ENCODE peak calls at places on chromosomes 2 and 18, in nine cellular contexts. T, I, D, O, A, E, X, V and S are unnamed samples.

GRCh38 chr2:52498062-52498750 is 1269.4 kb upstream of the CHAC2 start:
- DNase-seq in X (no peak), I (no peak), A (no peak), E (no peak), T (no peak), D (no peak), O (no peak), V (no peak), S (no peak)

GRCh38 chr2:47016172-47016913 is 100.7 kb upstream of the MCFD2 start:
- DNase-seq in E (peak), X (no peak), D (no peak), I (no peak), A (no peak), T (no peak), O (peak), V (no peak), S (no peak)

GRCh38 chr2:10233131-10234012 is 69.3 kb upstream of the HPCAL1 start:
- DNase-seq in T (no peak), I (no peak), O (no peak), A (no peak), E (no peak), V (no peak), D (no peak), X (no peak), S (no peak)

GRCh38 chr2:181457121-181457740 is at the start of gene ITGA4:
- DNase-seq in O (no peak), I (peak), E (peak), A (peak), V (no peak), X (no peak), D (peak), T (peak), S (peak)

GRCh38 chr2:145887915-145888314 is 1368.0 kb upstream of the ZEB2 start:
- DNase-seq in T (no peak), X (no peak), I (no peak), A (no peak), O (no peak), D (no peak), V (no peak), E (no peak), S (no peak)

GRCh38 chr18:78895207-78896001 is 84.2 kb upstream of the SALL3 start:
- DNase-seq in X (no peak), A (no peak), D (no peak), E (no peak), V (no peak), O (no peak), T (no peak), I (no peak), S (peak)

GRCh38 chr18:34932363-34932762 is 108.8 kb upstream of the MAPRE2 start:
- DNase-seq in E (no peak), X (no peak), I (no peak), O (no peak), D (no peak), A (no peak), T (no peak), V (no peak), S (no peak)

GRCh38 chr2:44753552-44754285 is 187.8 kb upstream of the SIX3 start:
- DNase-seq in A (no peak), O (peak), I (no peak), D (no peak), E (no peak), V (no peak), X (no peak), T (no peak), S (no peak)

GRCh38 chr18:62963522-62963921 is 248.2 kb downstream of the PHLPP1 start:
- DNase-seq in D (no peak), O (no peak), E (no peak), V (no peak), I (no peak), T (no peak), X (no peak), A (no peak), S (no peak)

GRCh38 chr2:96249654-96250053 is 16.1 kb downstream of the TMEM127 start:
- DNase-seq in I (no peak), O (no peak), E (no peak), D (no peak), T (no peak), V (no peak), A (no peak), X (no peak), S (no peak)

GRCh38 chr2:174711206-174711605 is 53.1 kb downstream of the CHRNA1 start:
- DNase-seq in X (no peak), D (no peak), T (no peak), I (no peak), E (no peak), A (no peak), O (peak), V (no peak), S (no peak)

GRCh38 chr2:158486150-158486969 is 29.6 kb downstream of the PKP4 start:
- DNase-seq in I (no peak), T (no peak), V (no peak), O (no peak), E (no peak), A (no peak), X (no peak), D (no peak), S (no peak)

GRCh38 chr2:13021470-13021957 is 304.8 kb downstream of the TRIB2 start:
- DNase-seq in D (no peak), T (no peak), V (no peak), E (no peak), A (no peak), O (no peak), X (no peak), I (no peak), S (no peak)

GRCh38 chr2:237627463-237628321 is at the start of gene LRRFIP1:
- DNase-seq in X (no peak), E (peak), A (no peak), I (peak), V (no peak), T (no peak), O (no peak), D (no peak), S (no peak)

GRCh38 chr18:57063601-57064000 is 83.3 kb upstream of the BOD1L2 start:
- DNase-seq in T (no peak), D (no peak), O (no peak), X (no peak), E (no peak), I (no peak), A (no peak), V (no peak), S (no peak)

GRCh38 chr18:49819768-49820662 is 6.7 kb upstream of the ACAA2 start:
- DNase-seq in D (peak), O (no peak), V (no peak), X (no peak), E (peak), T (no peak), A (no peak), I (no peak), S (no peak)

GRCh38 chr2:241612156-241613017 is 24.6 kb downstream of the THAP4 start:
- DNase-seq in I (no peak), D (no peak), O (no peak), V (no peak), T (no peak), E (no peak), X (no peak), A (no peak), S (no peak)

GRCh38 chr2:119425620-119426395 is 5.8 kb upstream of the TMEM37 start:
- DNase-seq in E (peak), O (no peak), X (no peak), A (no peak), V (no peak), D (no peak), T (no peak), I (no peak), S (no peak)